ENCODE peak calls at places on chromosomes 7 and 10, in four cellular contexts. N is substantia nigra, A is mesothelial cell of epicardium, F is germinal center. E is an unnamed sample.

GRCh38 chr10:49164587-49165188 is 23.5 kb downstream of the TMEM273 start:
- DNase-seq in N (no peak), A (no peak), F (peak), E (no peak)

GRCh38 chr7:44735403-44736165 is 13.1 kb upstream of the ZMIZ2 start:
- DNase-seq in N (no peak), A (no peak), F (no peak), E (no peak)

GRCh38 chr10:115772606-115773005 is 500.4 kb downstream of the GFRA1 start:
- DNase-seq in N (no peak), A (no peak), F (no peak), E (no peak)

GRCh38 chr10:48801026-48801425 is 116.4 kb downstream of the WDFY4 start:
- DNase-seq in N (no peak), A (no peak), F (no peak), E (no peak)

GRCh38 chr7:74599251-74599650 is 58.3 kb upstream of the GTF2I start:
- DNase-seq in N (no peak), A (no peak), F (no peak), E (no peak)

GRCh38 chr7:101123703-101124068 is 3.2 kb upstream of the SERPINE1 start:
- DNase-seq in N (no peak), A (no peak), F (no peak), E (no peak)

GRCh38 chr10:74898201-74898976 is 72.0 kb downstream of the KAT6B start:
- DNase-seq in N (no peak), A (no peak), F (no peak), E (no peak)

GRCh38 chr7:102434039-102434481 is 685 bp downstream of the ORAI2 start:
- DNase-seq in N (no peak), A (no peak), F (no peak), E (no peak)

GRCh38 chr10:88428442-88428841 is 154.7 kb downstream of the RNLS start:
- DNase-seq in N (no peak), A (no peak), F (no peak), E (no peak)

GRCh38 chr10:37856881-37857286 is 526 bp downstream of the ZNF248 start:
- DNase-seq in N (no peak), A (no peak), F (peak), E (no peak)

GRCh38 chr10:116271593-116272496 is 1.2 kb downstream of the GFRA1 start:
- DNase-seq in N (no peak), A (no peak), F (no peak), E (no peak)

GRCh38 chr7:106957766-106958165 is 86.7 kb upstream of the PRKAR2B start:
- DNase-seq in N (no peak), A (no peak), F (no peak), E (no peak)

GRCh38 chr10:77157248-77158019 is 480.2 kb downstream of the KCNMA1 start:
- DNase-seq in N (no peak), A (no peak), F (no peak), E (no peak)

GRCh38 chr7:158392251-158392650 is 195.4 kb downstream of the PTPRN2 start:
- DNase-seq in N (no peak), A (no peak), F (no peak), E (no peak)

GRCh38 chr10:104045151-104046089 is 40.3 kb downstream of the COL17A1 start:
- DNase-seq in N (no peak), A (no peak), F (no peak), E (peak)

GRCh38 chr10:75034131-75034512 is 77.3 kb upstream of the SAMD8 start:
- DNase-seq in N (no peak), A (no peak), F (no peak), E (no peak)

GRCh38 chr10:51137741-51138529 is 63.6 kb downstream of the PRKG1 start:
- DNase-seq in N (no peak), A (no peak), F (no peak), E (no peak)

GRCh38 chr10:99370993-99371392 is 41.8 kb downstream of the CNNM1 start:
- DNase-seq in N (no peak), A (no peak), F (peak), E (no peak)

GRCh38 chr10:49594594-49594993 is 15.5 kb upstream of the SLC18A3 start:
- DNase-seq in N (no peak), A (no peak), F (peak), E (peak)

GRCh38 chr10:131855396-131855762 is 45.4 kb upstream of the PPP2R2D start:
- DNase-seq in N (no peak), A (peak), F (no peak), E (no peak)

E was measured in C1 segment of cervical spinal cord.